ENCODE peak calls at places on chromosomes 16 and 17, in four cellular contexts. K is NCI-H1048; Z is tibial artery; M is activated CD4-positive, alpha-beta T cell treated with anti-CD3 and anti-CD28 coated beads, Interleukin-2, amount 50 U/mL, for 48 hours. V is an unnamed sample.

GRCh38 chr16:13095061-13095460 is 193.7 kb downstream of the SHISA9 start:
- DNase-seq in Z (no peak), M (no peak), K (no peak), V (no peak)

GRCh38 chr16:16102738-16103137 is 120.6 kb downstream of the ABCC6 start:
- DNase-seq in Z (no peak), M (no peak), K (no peak), V (no peak)

GRCh38 chr16:21950782-21951521 is 2.2 kb upstream of the UQCRC2 start:
- DNase-seq in M (no peak), K (no peak), Z (no peak), V (no peak)

GRCh38 chr17:49132699-49133364 is at the start of gene B4GALNT2:
- DNase-seq in K (no peak), Z (no peak), M (peak; percentile 29), V (no peak)

GRCh38 chr17:81834831-81835267 is at the start of gene PPP1R27:
- DNase-seq in Z (no peak), M (no peak), K (no peak), V (no peak)

GRCh38 chr17:43768382-43768781 is 9.8 kb upstream of the SOST start:
- DNase-seq in Z (peak; percentile 77), M (no peak), K (no peak), V (no peak)

GRCh38 chr17:77834170-77835115 is 124.1 kb upstream of the TNRC6C start:
- DNase-seq in Z (peak; percentile 83), K (no peak), M (peak; percentile 79), V (peak; percentile 77)

GRCh38 chr17:42849031-42849430 is 2.0 kb upstream of the AOC3 start:
- DNase-seq in K (no peak), M (no peak), Z (no peak), V (no peak)

GRCh38 chr17:47694818-47695663 is 1.1 kb downstream of the TBKBP1 start:
- DNase-seq in K (no peak), Z (peak; percentile 58), M (peak; percentile 73), V (no peak)

GRCh38 chr16:27795992-27796614 is 246.2 kb downstream of the KATNIP start:
- DNase-seq in Z (no peak), K (peak; percentile 2), M (peak; percentile 36), V (peak; percentile 4)

GRCh38 chr16:58098207-58099096 is 30.7 kb downstream of the CFAP20 start:
- DNase-seq in K (no peak), Z (no peak), M (no peak), V (no peak)

GRCh38 chr17:1050246-1050995 is 53.5 kb downstream of the TIMM22 start:
- DNase-seq in M (no peak), Z (no peak), K (no peak), V (no peak)

GRCh38 chr17:51487947-51488346 is 227.6 kb downstream of the UTP18 start:
- DNase-seq in K (no peak), M (peak; percentile 7), Z (no peak), V (no peak)

GRCh38 chr17:13306310-13306962 is 288.6 kb upstream of the ELAC2 start:
- DNase-seq in K (peak; percentile 61), Z (no peak), M (no peak), V (peak; percentile 38)

GRCh38 chr17:59431606-59432005 is 100.2 kb downstream of the YPEL2 start:
- DNase-seq in K (no peak), M (no peak), Z (no peak), V (no peak)

GRCh38 chr17:45395569-45396415 is 36.9 kb downstream of the ARHGAP27 start:
- DNase-seq in Z (no peak), K (no peak), M (no peak), V (no peak)

GRCh38 chr16:81779540-81780320 is 639 bp downstream of the PLCG2 start:
- DNase-seq in K (no peak), Z (no peak), M (peak; percentile 15), V (no peak)

GRCh38 chr16:61887903-61888302 is 148.3 kb downstream of the CDH8 start:
- DNase-seq in Z (no peak), K (no peak), M (no peak), V (peak; percentile 6)

GRCh38 chr16:4109250-4109736 is 6.9 kb downstream of the ADCY9 start:
- DNase-seq in M (no peak), Z (no peak), K (no peak), V (no peak)

GRCh38 chr17:27627514-27627913 is 3.5 kb upstream of the LGALS9 start:
- DNase-seq in Z (no peak), K (no peak), M (no peak), V (no peak)

GRCh38 chr16:473046-474043 is 47.9 kb downstream of the RAB11FIP3 start:
- DNase-seq in Z (no peak), M (no peak), K (no peak), V (no peak)

GRCh38 chr17:70060415-70060814 is 14.6 kb upstream of the KCNJ16 start:
- DNase-seq in Z (no peak), M (no peak), K (no peak), V (no peak)

GRCh38 chr17:79132271-79133064 is 57.8 kb downstream of the ENGASE start:
- DNase-seq in M (no peak), K (no peak), Z (no peak), V (no peak)

GRCh38 chr17:4505187-4505586 is 6.5 kb downstream of the SPNS2 start:
- DNase-seq in K (no peak), Z (no peak), M (no peak), V (no peak)

GRCh38 chr17:46182961-46183360 is 10.3 kb downstream of the KANSL1 start:
- DNase-seq in Z (no peak), K (no peak), M (peak; percentile 37), V (no peak)

GRCh38 chr16:2512920-2513404 is 790 bp upstream of the ATP6V0C start:
- DNase-seq in Z (no peak), K (no peak), M (peak; percentile 18), V (no peak)

GRCh38 chr16:30961384-30961783 is 3.8 kb downstream of the SETD1A start:
- DNase-seq in M (no peak), Z (no peak), K (no peak), V (no peak)

GRCh38 chr16:85067024-85067423 is 39.4 kb downstream of the KIAA0513 start:
- DNase-seq in K (no peak), M (no peak), Z (no peak), V (no peak)

GRCh38 chr17:78884876-78885667 is 17.9 kb downstream of the CEP295NL start:
- DNase-seq in M (no peak), K (no peak), Z (no peak), V (no peak)

V was measured in stromal cell of bone marrow.